ENCODE peak calls at places on chromosomes 3 and 15, in six cellular contexts. S is AG09309, R is astrocyte, G is neural crest cell, N is esophagus squamous epithelium, D is stomach. Q is an unnamed sample.

GRCh38 chr15:75368689-75369239 is 357 bp upstream of the MAN2C1 start:
- DNase-seq in G (no peak), D (no peak), S (no peak), R (peak; percentile 10), N (no peak), Q (peak; percentile 27)

GRCh38 chr15:25436707-25437106 is 2.1 kb downstream of the UBE3A start:
- DNase-seq in S (no peak), D (no peak), R (no peak), G (no peak), N (no peak), Q (no peak)

GRCh38 chr3:16884084-16884747 is 539 bp upstream of the PLCL2 start:
- DNase-seq in D (peak; percentile 58), N (no peak), R (no peak), S (no peak), G (peak; percentile 81), Q (peak; percentile 46)

GRCh38 chr15:77815015-77815414 is 182.3 kb upstream of the LINGO1 start:
- DNase-seq in S (no peak), R (no peak), N (no peak), G (no peak), D (no peak), Q (no peak)

GRCh38 chr3:9622438-9622837 is 26.9 kb upstream of the MTMR14 start:
- DNase-seq in N (no peak), D (no peak), S (no peak), R (no peak), G (no peak), Q (no peak)

GRCh38 chr15:82649226-82649999 is 2.2 kb upstream of the CPEB1 start:
- DNase-seq in D (no peak), R (no peak), N (no peak), G (no peak), S (no peak), Q (no peak)

GRCh38 chr3:99747915-99748314 is 69.7 kb upstream of the CMSS1 start:
- DNase-seq in G (no peak), R (peak; percentile 45), S (no peak), D (no peak), N (no peak), Q (no peak)

GRCh38 chr3:194046995-194047681 is 88.8 kb upstream of the HES1 start:
- DNase-seq in S (no peak), D (peak; percentile 85), N (no peak), R (no peak), G (no peak), Q (no peak)

GRCh38 chr3:139571744-139572143 is 32.2 kb upstream of the RBP1 start:
- DNase-seq in D (no peak), R (no peak), N (no peak), S (no peak), G (no peak), Q (no peak)

GRCh38 chr3:114453296-114453888 is 159.6 kb downstream of the TIGIT start:
- DNase-seq in S (no peak), N (no peak), D (no peak), G (no peak), R (no peak), Q (no peak)

GRCh38 chr3:62968128-62968527 is 92.9 kb upstream of the CADPS start:
- DNase-seq in N (no peak), D (no peak), G (no peak), S (no peak), R (peak; percentile 66), Q (no peak)

GRCh38 chr3:29408676-29409075 is 127.8 kb downstream of the RBMS3 start:
- DNase-seq in R (peak; percentile 32), G (no peak), D (no peak), S (no peak), N (no peak), Q (no peak)

GRCh38 chr3:8836096-8836495 is 66.7 kb upstream of the OXTR start:
- DNase-seq in N (no peak), D (no peak), R (no peak), S (no peak), G (no peak), Q (no peak)

GRCh38 chr3:59320080-59320479 is 270.3 kb upstream of the CFAP20DC start:
- DNase-seq in R (no peak), S (no peak), D (no peak), N (no peak), G (no peak), Q (no peak)

GRCh38 chr3:127707777-127708438 is 35.2 kb downstream of the ABTB1 start:
- DNase-seq in D (no peak), N (no peak), G (no peak), S (no peak), R (no peak), Q (no peak)

GRCh38 chr3:149216195-149216869 is 5.3 kb downstream of the CP start:
- DNase-seq in D (no peak), G (no peak), R (peak; percentile 7), N (no peak), S (no peak), Q (no peak)

GRCh38 chr3:29171583-29171990 is 109.3 kb upstream of the RBMS3 start:
- DNase-seq in G (no peak), D (no peak), S (no peak), N (no peak), R (peak; percentile 13), Q (no peak)

GRCh38 chr3:189674249-189674913 is 43.2 kb downstream of the TP63 start:
- DNase-seq in R (no peak), S (no peak), D (no peak), N (no peak), G (no peak), Q (no peak)

GRCh38 chr15:99324082-99324620 is 72.9 kb downstream of the LRRC28 start:
- DNase-seq in S (peak; percentile 58), R (peak; percentile 94), D (no peak), G (no peak), N (no peak), Q (no peak)

GRCh38 chr3:96813820-96814580 is 394 bp upstream of the EPHA6 start:
- DNase-seq in D (peak; percentile 35), N (no peak), S (no peak), G (peak; percentile 52), R (peak; percentile 36), Q (no peak)

GRCh38 chr15:26628879-26629529 is 143.9 kb downstream of the GABRB3 start:
- DNase-seq in N (no peak), S (no peak), R (peak; percentile 34), G (no peak), D (peak; percentile 56), Q (no peak)

GRCh38 chr15:73756390-73756789 is 3.2 kb upstream of the INSYN1 start:
- DNase-seq in N (no peak), D (no peak), R (no peak), G (no peak), S (no peak), Q (no peak)

GRCh38 chr3:49006591-49007067 is 562 bp upstream of the WDR6 start:
- DNase-seq in S (no peak), N (no peak), G (no peak), D (no peak), R (peak; percentile 52), Q (no peak)

GRCh38 chr3:143313025-143313424 is 193.5 kb downstream of the CHST2 start:
- DNase-seq in S (no peak), G (no peak), N (no peak), D (no peak), R (no peak), Q (no peak)
- TF ChIP-seq CTCF in S (no peak), G (no peak), N (no peak), D (no peak), R (no peak), Q (no peak)

GRCh38 chr15:59185725-59186124 is 20.9 kb upstream of the LDHAL6B start:
- DNase-seq in G (no peak), D (no peak), N (no peak), S (no peak), R (no peak), Q (no peak)
- TF ChIP-seq CTCF in G (no peak), D (no peak), N (no peak), S (peak; percentile 20), R (no peak), Q (no peak)

GRCh38 chr3:43855674-43856299 is 165.0 kb downstream of the ABHD5 start:
- DNase-seq in D (peak; percentile 69), R (no peak), G (peak; percentile 59), N (no peak), S (peak; percentile 21), Q (peak; percentile 5)
- TF ChIP-seq CTCF in D (no peak), R (peak; percentile 47), G (peak; percentile 65), N (peak; percentile 56), S (peak; percentile 82), Q (peak; percentile 33)

GRCh38 chr15:42461261-42461660 is 29.7 kb downstream of the ZNF106 start:
- DNase-seq in D (no peak), G (no peak), S (no peak), R (no peak), N (no peak), Q (no peak)

GRCh38 chr15:42471002-42471401 is 19.9 kb downstream of the ZNF106 start:
- DNase-seq in R (no peak), S (no peak), N (no peak), D (no peak), G (no peak), Q (no peak)

GRCh38 chr15:42465520-42466259 is 25.3 kb downstream of the ZNF106 start:
- DNase-seq in R (no peak), G (no peak), D (no peak), S (no peak), N (no peak), Q (no peak)
- TF ChIP-seq CTCF in R (no peak), G (no peak), D (no peak), S (no peak), N (no peak), Q (no peak)

GRCh38 chr3:852033-852432 is 240.8 kb upstream of the CNTN6 start:
- DNase-seq in D (no peak), R (no peak), N (no peak), S (no peak), G (no peak), Q (no peak)

GRCh38 chr3:853489-853888 is 239.3 kb upstream of the CNTN6 start:
- DNase-seq in S (no peak), G (no peak), R (no peak), D (no peak), N (no peak), Q (no peak)

DNA sequence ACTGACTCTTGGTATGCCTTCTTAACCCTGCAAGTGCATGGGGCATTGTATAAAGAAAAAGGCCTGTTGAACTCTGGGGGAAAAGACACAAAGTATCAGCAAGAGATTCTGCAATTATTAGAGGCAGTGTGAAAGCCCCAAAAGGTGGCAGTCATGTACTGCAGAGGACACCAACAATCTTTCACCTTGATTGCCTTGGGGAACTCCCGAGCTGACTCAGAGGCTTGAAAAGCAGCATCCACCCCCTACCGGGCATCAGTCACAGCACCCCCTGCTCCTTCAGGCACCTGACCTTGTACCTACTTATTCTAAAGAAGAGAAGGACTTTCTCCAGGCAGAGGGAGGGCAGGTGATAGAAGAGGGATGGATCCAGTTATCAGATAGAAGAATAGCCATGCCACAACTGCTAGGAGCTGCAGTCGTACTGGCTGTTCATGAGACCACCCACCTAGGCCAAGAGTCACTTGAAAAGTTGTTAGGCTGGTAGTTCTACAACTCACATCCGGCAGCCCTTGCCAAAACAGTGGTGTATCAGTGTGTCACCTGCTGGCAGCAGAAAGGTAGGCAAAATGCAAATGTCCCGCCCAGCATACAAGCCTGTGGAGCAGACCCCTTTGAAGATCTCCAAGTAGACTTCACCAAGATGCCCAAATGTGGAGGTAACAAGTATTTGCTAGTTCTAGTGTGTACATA is 241.6 kb upstream of the CNTN6 start:
- DNase-seq in R (no peak), G (no peak), S (no peak), N (no peak), D (no peak), Q (no peak)
- TF ChIP-seq CTCF in R (no peak), G (no peak), S (no peak), N (no peak), D (no peak), Q (no peak)

GRCh38 chr3:41508063-41508696 is 308.9 kb downstream of the CTNNB1 start:
- DNase-seq in D (no peak), R (peak; percentile 22), S (no peak), N (no peak), G (no peak), Q (no peak)
- TF ChIP-seq CTCF in D (no peak), R (no peak), S (no peak), N (peak; percentile 14), G (no peak), Q (no peak)